ENCODE peak calls at places on chromosomes 6 and 20, in six cellular contexts. R, U, T, C, J and B are unnamed samples.

GRCh38 chr20:19889011-19889953 is 127.9 kb upstream of the NAA20 start:
- DNase-seq in R (no peak), C (no peak), U (peak), J (peak), T (no peak), B (no peak)

GRCh38 chr20:20412750-20413149 is 44.8 kb downstream of the INSM1 start:
- DNase-seq in R (no peak), T (no peak), U (no peak), J (no peak), C (no peak), B (no peak)

GRCh38 chr6:34953084-34954025 is 64.3 kb downstream of the ANKS1A start:
- DNase-seq in J (peak), T (no peak), U (no peak), C (no peak), R (peak), B (no peak)

GRCh38 chr6:154592199-154592860 is 81.8 kb upstream of the CNKSR3 start:
- DNase-seq in R (no peak), U (no peak), C (no peak), J (no peak), T (no peak), B (no peak)

GRCh38 chr20:32893878-32894483 is 35.3 kb downstream of the EFCAB8 start:
- DNase-seq in T (no peak), C (peak), U (no peak), R (peak), J (no peak), B (no peak)

GRCh38 chr20:8662433-8662954 is 406.4 kb upstream of the PLCB4 start:
- DNase-seq in C (no peak), R (peak), U (no peak), J (no peak), T (no peak), B (no peak)

GRCh38 chr6:109059591-109060021 is 35.0 kb downstream of the SESN1 start:
- DNase-seq in J (peak), R (peak), U (no peak), C (no peak), T (no peak), B (no peak)

GRCh38 chr6:123655520-123656306 is 19.0 kb upstream of the TRDN start:
- DNase-seq in T (no peak), U (no peak), C (no peak), R (peak), J (peak), B (no peak)

GRCh38 chr6:44115866-44116265 is 11.4 kb downstream of the MRPL14 start:
- DNase-seq in J (peak), U (no peak), T (no peak), R (no peak), C (no peak), B (no peak)

GRCh38 chr20:51752343-51752951 is 15.7 kb downstream of the ATP9A start:
- DNase-seq in C (no peak), U (peak), T (no peak), J (peak), R (no peak), B (no peak)

GRCh38 chr6:85644374-85644762 is 1.7 kb upstream of the SYNCRIP start:
- DNase-seq in J (no peak), C (no peak), T (no peak), R (peak), U (no peak), B (no peak)

GRCh38 chr6:142926494-142927273 is 18.3 kb downstream of the HIVEP2 start:
- DNase-seq in J (peak), T (peak), U (no peak), R (peak), C (peak), B (peak)

GRCh38 chr6:89204096-89204495 is 13.1 kb downstream of the GABRR1 start:
- DNase-seq in U (no peak), T (no peak), J (no peak), R (no peak), C (no peak), B (no peak)
- TF ChIP-seq CTCF in U (no peak), T (no peak), J (no peak), R (no peak), C (no peak), B (no peak)

DNA sequence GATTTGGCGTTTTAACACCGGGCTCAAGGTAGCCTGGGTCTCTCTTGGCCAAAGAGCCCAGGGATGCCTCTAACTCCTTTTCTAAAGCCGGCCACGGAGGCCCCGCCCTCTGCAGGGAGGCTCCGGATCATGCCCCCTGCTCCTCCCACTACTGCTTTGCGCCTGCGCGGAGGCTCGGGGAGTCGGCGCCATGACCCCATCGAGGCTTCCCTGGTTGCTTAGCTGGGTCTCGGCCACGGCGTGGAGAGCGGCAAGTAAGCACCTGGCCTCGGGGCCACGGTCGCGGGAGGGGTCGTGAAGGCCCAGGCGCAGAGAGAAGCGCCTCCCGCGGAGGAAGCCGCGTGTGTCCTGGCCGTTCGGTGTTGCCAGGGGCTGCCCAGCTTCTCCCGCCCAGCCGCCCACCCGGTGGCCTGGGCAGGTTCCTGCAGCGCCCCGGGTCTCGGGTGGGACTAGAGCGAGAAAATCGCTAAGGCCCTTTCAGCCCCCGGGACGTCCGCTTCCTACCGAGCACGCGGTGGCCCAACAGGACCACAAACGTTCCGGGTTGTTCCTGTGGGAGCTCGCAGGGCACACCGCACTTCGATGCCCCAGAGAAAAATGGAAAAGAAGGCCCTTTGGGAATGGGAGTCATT is at the start of gene SDHAF4:
- DNase-seq in T (peak), C (peak), U (peak), J (peak), R (peak), B (peak)
- TF ChIP-seq CTCF in T (no peak), C (no peak), U (peak), J (no peak), R (no peak), B (no peak)

GRCh38 chr6:104896914-104897313 is 37.2 kb upstream of the HACE1 start:
- DNase-seq in U (no peak), T (no peak), C (no peak), R (no peak), J (no peak), B (no peak)
- TF ChIP-seq CTCF in U (peak), T (no peak), C (peak), R (no peak), J (peak), B (no peak)

DNA sequence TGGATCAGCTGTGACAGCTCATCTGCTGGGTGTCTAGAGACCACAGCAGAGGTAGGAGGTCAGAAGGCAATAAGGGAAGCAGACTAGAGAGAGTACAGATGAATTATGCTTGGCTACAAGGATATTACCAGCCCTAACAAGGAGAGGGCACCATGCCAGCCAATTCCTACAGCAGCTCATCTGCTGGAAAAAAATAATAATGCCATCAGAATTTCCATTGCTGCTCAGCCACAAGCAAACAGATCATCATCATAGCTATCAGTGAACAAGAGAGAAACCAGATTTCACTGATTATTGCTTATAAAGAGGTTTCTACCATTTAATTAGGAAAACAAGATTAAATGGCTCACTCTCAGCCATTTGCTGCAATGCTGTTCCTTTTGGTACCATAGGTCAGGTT is 66.5 kb downstream of the PSMG4 start:
- DNase-seq in J (peak), R (no peak), C (no peak), T (no peak), U (no peak), B (no peak)
- TF ChIP-seq CTCF in J (peak), R (no peak), C (no peak), T (no peak), U (no peak), B (no peak)

GRCh38 chr20:62596486-62596885 is 45.8 kb upstream of the SLCO4A1 start:
- DNase-seq in J (no peak), U (no peak), C (no peak), R (no peak), T (no peak), B (no peak)
- TF ChIP-seq CTCF in J (no peak), U (no peak), C (no peak), R (no peak), T (no peak), B (no peak)

GRCh38 chr20:64079273-64080012 is at the start of gene RGS19:
- DNase-seq in T (peak), C (peak), R (peak), U (no peak), J (peak), B (peak)
- TF ChIP-seq CTCF in T (no peak), C (no peak), R (peak), U (no peak), J (no peak), B (no peak)

GRCh38 chr6:125784365-125784764 is 6.4 kb upstream of the NCOA7 start:
- DNase-seq in U (no peak), R (no peak), J (no peak), T (no peak), C (no peak), B (no peak)

GRCh38 chr6:125781307-125781868 is 9.4 kb upstream of the NCOA7 start:
- DNase-seq in J (no peak), R (no peak), C (no peak), T (peak), U (no peak), B (no peak)

GRCh38 chr6:125780540-125781306 is 10.0 kb upstream of the NCOA7 start:
- DNase-seq in T (peak), U (no peak), C (peak), R (peak), J (peak), B (no peak)

DNA sequence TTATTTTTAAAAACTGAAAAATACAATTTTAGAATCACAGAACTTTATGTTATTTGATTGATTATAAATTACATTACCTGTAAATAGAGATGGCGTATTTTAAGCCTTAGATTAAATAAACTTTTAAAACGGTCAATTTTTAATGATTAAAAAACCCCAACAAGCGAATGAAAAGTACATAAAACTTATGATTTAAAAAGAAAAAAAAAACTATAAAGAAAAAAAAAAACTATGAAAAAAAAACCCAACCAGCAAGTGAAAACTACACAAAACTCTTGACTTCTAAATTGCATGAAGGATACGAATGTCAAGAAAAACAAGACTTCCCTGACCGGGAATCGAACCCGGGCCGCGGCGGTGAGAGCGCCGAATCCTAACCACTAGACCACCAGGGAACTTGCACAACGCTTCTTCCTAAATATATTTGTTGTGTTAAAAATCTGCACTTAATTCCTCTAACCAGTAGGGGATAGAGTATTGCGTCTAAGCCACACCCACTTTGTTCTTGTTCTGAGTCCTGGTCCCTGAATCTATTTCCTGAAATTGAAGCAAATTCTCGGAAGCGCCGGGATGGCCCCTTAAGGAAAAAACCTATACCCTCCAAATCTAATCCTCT is 10.7 kb upstream of the NCOA7 start:
- DNase-seq in J (peak), T (peak), U (peak), R (peak), C (peak), B (peak)
- TF ChIP-seq CTCF in J (peak), T (no peak), U (peak), R (no peak), C (peak), B (peak)

GRCh38 chr6:135002974-135003703 is 51.5 kb downstream of the HBS1L start:
- DNase-seq in J (no peak), T (no peak), C (peak), U (no peak), R (peak), B (no peak)

GRCh38 chr6:134997133-134997841 is 47.4 kb upstream of the ALDH8A1 start:
- DNase-seq in C (no peak), T (no peak), U (no peak), R (no peak), J (no peak), B (no peak)

GRCh38 chr6:134999107-134999506 is 49.2 kb upstream of the ALDH8A1 start:
- DNase-seq in U (no peak), J (no peak), R (no peak), T (no peak), C (no peak), B (no peak)

GRCh38 chr6:135006386-135006914 is 48.2 kb downstream of the HBS1L start:
- DNase-seq in C (no peak), J (no peak), R (no peak), T (no peak), U (no peak), B (no peak)

DNA sequence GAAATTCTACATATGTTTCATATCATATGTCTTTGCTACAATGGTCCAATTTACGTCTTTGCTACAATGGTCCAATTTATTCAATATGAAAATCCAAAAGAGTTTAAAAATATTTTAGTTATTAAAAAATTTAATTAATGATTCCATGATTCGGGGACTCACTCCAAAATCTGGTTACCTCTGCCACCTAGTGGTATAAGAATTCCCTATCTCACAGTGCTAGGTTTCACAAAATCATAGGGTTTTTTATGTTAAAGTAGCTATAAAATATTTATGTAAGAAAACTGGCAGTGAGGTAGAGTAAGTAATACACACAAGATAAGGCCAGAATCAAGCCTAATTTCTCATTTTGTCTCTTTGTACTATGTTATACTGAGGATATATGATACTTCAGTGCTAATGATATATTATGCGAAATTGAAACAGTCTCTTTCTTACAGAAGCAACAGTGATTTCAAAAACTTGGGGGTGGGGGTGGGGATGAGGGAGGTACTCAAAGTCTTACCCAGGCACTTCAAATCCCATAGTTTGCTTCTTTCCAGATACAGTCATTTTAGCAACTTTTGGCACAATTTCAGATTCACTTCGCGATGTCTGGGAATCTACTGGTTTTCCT is 52.3 kb downstream of the HBS1L start:
- DNase-seq in J (no peak), R (peak), U (no peak), C (peak), T (no peak), B (no peak)
- TF ChIP-seq CTCF in J (peak), R (peak), U (peak), C (peak), T (peak), B (peak)

DNA sequence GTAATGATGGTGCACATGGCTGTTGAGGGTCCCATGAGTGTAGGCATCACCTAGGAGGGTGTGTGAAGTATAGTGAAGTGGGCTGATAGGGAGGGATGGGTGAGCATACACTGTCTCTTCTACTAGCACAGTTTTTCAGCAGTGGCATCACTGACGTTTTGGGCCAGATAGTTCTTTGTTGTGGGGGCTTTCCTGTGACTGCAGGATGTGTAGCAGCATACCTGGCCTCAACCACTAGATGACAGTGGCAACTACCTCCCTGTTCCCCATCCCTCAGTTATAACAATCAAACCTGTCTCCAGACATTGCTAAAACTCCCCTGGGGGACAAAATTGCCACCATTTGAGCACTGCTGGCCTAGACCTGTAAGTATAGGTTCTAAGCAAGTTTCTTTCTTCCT is 239.0 kb downstream of the FOXC1 start:
- DNase-seq in T (no peak), J (no peak), R (no peak), U (no peak), C (no peak), B (no peak)
- TF ChIP-seq CTCF in T (no peak), J (no peak), R (no peak), U (no peak), C (no peak), B (no peak)